ENCODE peak calls at places on chromosomes 12 and 14, in ten cellular contexts. One of them, this sample, is unnamed.

GRCh38 chr12:44626883-44627282 is 249.2 kb downstream of the NELL2 start:
- DNase-seq in GM12878: no peak
- DNase-seq in A549: no peak
- DNase-seq in K562: no peak
- DNase-seq in ovary: no peak
- DNase-seq in stomach: no peak
- DNase-seq in transverse colon: no peak
- DNase-seq in H1: no peak
- DNase-seq in tibial nerve: no peak
- DNase-seq in sigmoid colon: no peak
- DNase-seq in this sample: no peak

GRCh38 chr12:39798977-39799376 is 179.4 kb upstream of the ABCD2 start:
- DNase-seq in GM12878: no peak
- DNase-seq in A549: no peak
- DNase-seq in K562: no peak
- DNase-seq in ovary: no peak
- DNase-seq in stomach: no peak
- DNase-seq in transverse colon: no peak
- DNase-seq in H1: no peak
- DNase-seq in tibial nerve: no peak
- DNase-seq in sigmoid colon: no peak
- DNase-seq in this sample: no peak

GRCh38 chr12:28121433-28121832 is 68.8 kb upstream of the CCDC91 start:
- DNase-seq in GM12878: no peak
- DNase-seq in A549: no peak
- DNase-seq in K562: no peak
- DNase-seq in ovary: no peak
- DNase-seq in stomach: no peak
- DNase-seq in transverse colon: no peak
- DNase-seq in H1: no peak
- DNase-seq in tibial nerve: no peak
- DNase-seq in sigmoid colon: no peak
- DNase-seq in this sample: no peak

GRCh38 chr12:57171668-57172067 is 24.2 kb upstream of the LRP1-AS start:
- DNase-seq in GM12878: no peak
- DNase-seq in A549: no peak
- DNase-seq in K562: no peak
- DNase-seq in ovary: peak; percentile 80
- DNase-seq in stomach: no peak
- DNase-seq in transverse colon: no peak
- DNase-seq in H1: no peak
- DNase-seq in tibial nerve: peak; percentile 35
- DNase-seq in sigmoid colon: no peak
- DNase-seq in this sample: no peak

GRCh38 chr12:78191611-78192010 is 360.9 kb downstream of the NAV3 start:
- DNase-seq in GM12878: no peak
- DNase-seq in A549: no peak
- DNase-seq in K562: no peak
- DNase-seq in ovary: no peak
- DNase-seq in stomach: no peak
- DNase-seq in transverse colon: no peak
- DNase-seq in H1: no peak
- DNase-seq in tibial nerve: no peak
- DNase-seq in sigmoid colon: no peak
- DNase-seq in this sample: no peak

GRCh38 chr12:4273651-4274395 is at the start of gene CCND2:
- DNase-seq in GM12878: peak; percentile 69
- DNase-seq in A549: peak; percentile 53
- DNase-seq in K562: peak; percentile 91
- DNase-seq in ovary: peak; percentile 79
- DNase-seq in stomach: peak; percentile 67
- DNase-seq in transverse colon: peak; percentile 93
- DNase-seq in H1: peak; percentile 84
- DNase-seq in tibial nerve: peak; percentile 86
- DNase-seq in sigmoid colon: peak; percentile 99
- DNase-seq in this sample: peak; percentile 90

GRCh38 chr12:101670007-101670671 is 27.3 kb upstream of the CHPT1 start:
- DNase-seq in GM12878: no peak
- DNase-seq in A549: peak; percentile 44
- DNase-seq in K562: peak; percentile 72
- DNase-seq in ovary: no peak
- DNase-seq in stomach: no peak
- DNase-seq in transverse colon: peak; percentile 58
- DNase-seq in H1: no peak
- DNase-seq in tibial nerve: peak; percentile 58
- DNase-seq in sigmoid colon: no peak
- DNase-seq in this sample: no peak

GRCh38 chr12:115799610-115800009 is 477.9 kb downstream of the MED13L start:
- DNase-seq in GM12878: no peak
- DNase-seq in A549: no peak
- DNase-seq in K562: no peak
- DNase-seq in ovary: no peak
- DNase-seq in stomach: no peak
- DNase-seq in transverse colon: no peak
- DNase-seq in H1: no peak
- DNase-seq in tibial nerve: no peak
- DNase-seq in sigmoid colon: no peak
- DNase-seq in this sample: no peak

GRCh38 chr14:91367173-91368171 is 50.1 kb downstream of the CCDC88C start:
- DNase-seq in GM12878: peak; percentile 82
- DNase-seq in A549: no peak
- DNase-seq in K562: no peak
- DNase-seq in ovary: no peak
- DNase-seq in stomach: peak; percentile 85
- DNase-seq in transverse colon: peak; percentile 77
- DNase-seq in H1: no peak
- DNase-seq in tibial nerve: no peak
- DNase-seq in sigmoid colon: no peak
- DNase-seq in this sample: no peak

GRCh38 chr12:31906581-31907286 is 52.5 kb upstream of the RESF1 start:
- DNase-seq in GM12878: no peak
- DNase-seq in A549: no peak
- DNase-seq in K562: no peak
- DNase-seq in ovary: no peak
- DNase-seq in stomach: no peak
- DNase-seq in transverse colon: no peak
- DNase-seq in H1: no peak
- DNase-seq in tibial nerve: peak; percentile 9
- DNase-seq in sigmoid colon: no peak
- DNase-seq in this sample: no peak

GRCh38 chr12:69900720-69901131 is 75.7 kb downstream of the MYRFL start:
- DNase-seq in GM12878: no peak
- DNase-seq in A549: peak; percentile 31
- DNase-seq in K562: peak; percentile 81
- DNase-seq in ovary: peak; percentile 47
- DNase-seq in stomach: peak; percentile 75
- DNase-seq in transverse colon: peak; percentile 77
- DNase-seq in H1: peak; percentile 88
- DNase-seq in tibial nerve: peak; percentile 94
- DNase-seq in sigmoid colon: peak; percentile 79
- DNase-seq in this sample: peak; percentile 81

GRCh38 chr14:44961151-44961729 is 507 bp downstream of the KLHL28 start:
- DNase-seq in GM12878: no peak
- DNase-seq in A549: peak; percentile 66
- DNase-seq in K562: peak; percentile 73
- DNase-seq in ovary: peak; percentile 67
- DNase-seq in stomach: peak; percentile 51
- DNase-seq in transverse colon: peak; percentile 72
- DNase-seq in H1: no peak
- DNase-seq in tibial nerve: peak; percentile 42
- DNase-seq in sigmoid colon: peak; percentile 82
- DNase-seq in this sample: no peak

GRCh38 chr14:95174184-95174804 is 17.0 kb upstream of the DICER1 start:
- DNase-seq in GM12878: no peak
- DNase-seq in A549: no peak
- DNase-seq in K562: no peak
- DNase-seq in ovary: no peak
- DNase-seq in stomach: no peak
- DNase-seq in transverse colon: no peak
- DNase-seq in H1: no peak
- DNase-seq in tibial nerve: no peak
- DNase-seq in sigmoid colon: no peak
- DNase-seq in this sample: no peak

GRCh38 chr12:124772467-124773170 is 91.0 kb downstream of the SCARB1 start:
- DNase-seq in GM12878: no peak
- DNase-seq in A549: no peak
- DNase-seq in K562: no peak
- DNase-seq in ovary: no peak
- DNase-seq in stomach: no peak
- DNase-seq in transverse colon: no peak
- DNase-seq in H1: no peak
- DNase-seq in tibial nerve: no peak
- DNase-seq in sigmoid colon: no peak
- DNase-seq in this sample: no peak
- TF ChIP-seq EP300 in GM12878: no peak
- TF ChIP-seq EP300 in A549: no peak
- TF ChIP-seq EP300 in K562: no peak
- TF ChIP-seq EP300 in ovary: no peak
- TF ChIP-seq EP300 in stomach: no peak
- TF ChIP-seq EP300 in transverse colon: no peak
- TF ChIP-seq EP300 in H1: no peak
- TF ChIP-seq EP300 in tibial nerve: no peak
- TF ChIP-seq EP300 in sigmoid colon: no peak
- TF ChIP-seq EP300 in this sample: no peak

DNA sequence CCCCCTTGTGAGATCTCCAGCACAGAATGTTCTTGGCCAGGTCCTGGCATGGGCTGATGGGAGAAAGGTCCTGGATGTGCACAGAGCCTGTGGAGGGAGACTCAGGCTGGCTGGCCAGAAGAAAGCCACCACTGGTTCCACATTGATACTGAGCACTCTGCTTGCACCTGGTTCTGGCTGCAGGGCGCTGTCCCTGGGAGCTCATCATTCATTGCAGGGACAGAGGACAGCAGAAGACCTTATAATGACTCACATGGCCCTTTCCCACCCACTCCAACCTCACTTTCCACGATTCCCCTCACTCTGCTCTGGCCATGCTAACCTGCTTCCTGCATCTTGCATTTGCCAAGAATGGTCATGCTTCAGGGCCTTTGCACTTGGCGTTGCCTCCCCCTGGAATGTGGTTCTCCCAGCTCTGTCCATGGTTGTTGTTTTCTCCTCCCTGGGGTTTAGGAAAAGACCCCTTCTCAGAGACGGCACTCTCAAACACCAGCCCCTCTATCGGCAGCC is 10.3 kb downstream of the KRT7 start:
- DNase-seq in GM12878: no peak
- DNase-seq in A549: no peak
- DNase-seq in K562: no peak
- DNase-seq in ovary: no peak
- DNase-seq in stomach: no peak
- DNase-seq in transverse colon: no peak
- DNase-seq in H1: no peak
- DNase-seq in tibial nerve: no peak
- DNase-seq in sigmoid colon: peak; percentile 61
- DNase-seq in this sample: no peak
- H3K4me1 ChIP-seq in GM12878: peaks cover 22% of the 10 kb centered on the region
- H3K4me1 ChIP-seq in A549: peaks cover 100% of the 10 kb centered on the region
- H3K4me1 ChIP-seq in K562: no peaks in the 10 kb centered on the region
- H3K4me1 ChIP-seq in ovary: peaks cover 7% of the 10 kb centered on the region
- H3K4me1 ChIP-seq in stomach: peaks cover 38% of the 10 kb centered on the region
- H3K4me1 ChIP-seq in transverse colon: peaks cover 11% of the 10 kb centered on the region
- H3K4me1 ChIP-seq in H1: peaks cover 14% of the 10 kb centered on the region
- H3K4me1 ChIP-seq in tibial nerve: no peaks in the 10 kb centered on the region
- H3K4me1 ChIP-seq in sigmoid colon: peaks cover 30% of the 10 kb centered on the region
- H3K4me1 ChIP-seq in this sample: peaks cover 32% of the 10 kb centered on the region

GRCh38 chr12:6960291-6961277 is 9.4 kb downstream of the PTPN6 start:
- DNase-seq in GM12878: no peak
- DNase-seq in A549: no peak
- DNase-seq in K562: peak; percentile 65
- DNase-seq in ovary: peak; percentile 45
- DNase-seq in stomach: no peak
- DNase-seq in transverse colon: peak; percentile 58
- DNase-seq in H1: no peak
- DNase-seq in tibial nerve: no peak
- DNase-seq in sigmoid colon: peak; percentile 70
- DNase-seq in this sample: peak; percentile 68
- TF ChIP-seq CTCF in GM12878: peak; percentile 55
- TF ChIP-seq CTCF in A549: no peak
- TF ChIP-seq CTCF in K562: peak; percentile 64
- TF ChIP-seq CTCF in ovary: no peak
- TF ChIP-seq CTCF in stomach: no peak
- TF ChIP-seq CTCF in transverse colon: peak; percentile 35
- TF ChIP-seq CTCF in H1: no peak
- TF ChIP-seq CTCF in tibial nerve: peak; percentile 19
- TF ChIP-seq CTCF in sigmoid colon: no peak
- TF ChIP-seq CTCF in this sample: no peak

GRCh38 chr12:2358986-2359658 is 306.3 kb downstream of the CACNA1C start:
- DNase-seq in GM12878: no peak
- DNase-seq in A549: no peak
- DNase-seq in K562: no peak
- DNase-seq in ovary: no peak
- DNase-seq in stomach: no peak
- DNase-seq in transverse colon: no peak
- DNase-seq in H1: no peak
- DNase-seq in tibial nerve: no peak
- DNase-seq in sigmoid colon: peak; percentile 58
- DNase-seq in this sample: no peak

GRCh38 chr12:2359725-2360629 is 307.2 kb downstream of the CACNA1C start:
- DNase-seq in GM12878: no peak
- DNase-seq in A549: no peak
- DNase-seq in K562: no peak
- DNase-seq in ovary: no peak
- DNase-seq in stomach: no peak
- DNase-seq in transverse colon: no peak
- DNase-seq in H1: no peak
- DNase-seq in tibial nerve: no peak
- DNase-seq in sigmoid colon: peak; percentile 50
- DNase-seq in this sample: peak; percentile 14

GRCh38 chr12:2363836-2364565 is 311.2 kb downstream of the CACNA1C start:
- DNase-seq in GM12878: no peak
- DNase-seq in A549: no peak
- DNase-seq in K562: no peak
- DNase-seq in ovary: no peak
- DNase-seq in stomach: no peak
- DNase-seq in transverse colon: peak; percentile 56
- DNase-seq in H1: no peak
- DNase-seq in tibial nerve: no peak
- DNase-seq in sigmoid colon: peak; percentile 62
- DNase-seq in this sample: peak; percentile 13

GRCh38 chr12:2360630-2361170 is 307.9 kb downstream of the CACNA1C start:
- DNase-seq in GM12878: no peak
- DNase-seq in A549: peak; percentile 33
- DNase-seq in K562: no peak
- DNase-seq in ovary: no peak
- DNase-seq in stomach: no peak
- DNase-seq in transverse colon: no peak
- DNase-seq in H1: no peak
- DNase-seq in tibial nerve: no peak
- DNase-seq in sigmoid colon: peak; percentile 21
- DNase-seq in this sample: peak; percentile 5

DNA sequence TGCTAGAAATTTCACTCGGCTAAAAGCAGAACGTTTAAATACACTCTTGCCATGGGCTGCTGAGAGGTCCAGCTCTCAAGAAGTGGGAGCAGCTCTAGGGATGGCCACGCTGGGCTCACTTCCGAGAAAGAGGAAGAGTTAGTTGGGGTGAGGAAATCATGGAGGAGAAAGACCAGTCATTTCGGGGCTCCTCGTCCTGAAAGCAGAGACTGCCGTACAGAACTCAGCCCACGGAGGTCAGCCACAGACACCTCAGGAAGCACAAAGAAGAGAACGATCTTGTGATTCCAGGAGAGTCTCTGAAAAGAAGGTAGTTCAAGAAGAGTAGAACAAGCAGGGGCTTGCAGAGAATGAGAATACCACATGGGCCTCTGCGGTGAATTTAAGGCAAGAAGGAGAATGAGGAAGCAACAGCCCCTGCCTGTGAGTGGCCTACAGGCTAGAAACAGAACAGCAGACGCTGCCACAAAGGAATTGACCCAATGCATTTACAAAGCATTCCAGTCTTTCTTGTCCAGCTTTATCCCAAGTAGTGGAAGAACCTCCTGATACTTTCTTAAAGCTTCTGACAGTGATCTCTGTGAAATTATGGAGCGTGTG is 311.9 kb downstream of the CACNA1C start:
- DNase-seq in GM12878: no peak
- DNase-seq in A549: no peak
- DNase-seq in K562: no peak
- DNase-seq in ovary: no peak
- DNase-seq in stomach: no peak
- DNase-seq in transverse colon: no peak
- DNase-seq in H1: no peak
- DNase-seq in tibial nerve: no peak
- DNase-seq in sigmoid colon: peak; percentile 50
- DNase-seq in this sample: peak; percentile 16
- TF ChIP-seq EP300 in GM12878: no peak
- TF ChIP-seq EP300 in A549: no peak
- TF ChIP-seq EP300 in K562: no peak
- TF ChIP-seq EP300 in ovary: no peak
- TF ChIP-seq EP300 in stomach: no peak
- TF ChIP-seq EP300 in transverse colon: no peak
- TF ChIP-seq EP300 in H1: no peak
- TF ChIP-seq EP300 in tibial nerve: no peak
- TF ChIP-seq EP300 in sigmoid colon: no peak
- TF ChIP-seq EP300 in this sample: no peak